ENCODE peak calls at places on chromosomes 5 and 9, in four cellular contexts. T, N, C and O are unnamed samples.

GRCh38 chr9:130714586-130715110 is 21.1 kb downstream of the EXOSC2 start:
- DNase-seq in T (peak), N (no peak), C (no peak), O (peak)

GRCh38 chr5:129698661-129699060 is 49.2 kb upstream of the MINAR2 start:
- DNase-seq in T (no peak), N (no peak), C (no peak), O (no peak)

GRCh38 chr5:11329676-11330075 is 568.6 kb upstream of the DAP start:
- DNase-seq in T (no peak), C (no peak), N (no peak), O (no peak)

GRCh38 chr5:1141827-1142226 is 30.0 kb upstream of the SLC12A7 start:
- DNase-seq in N (no peak), T (no peak), C (no peak), O (no peak)

GRCh38 chr5:126015244-126016054 is 407.8 kb upstream of the GRAMD2B start:
- DNase-seq in T (peak), N (no peak), C (peak), O (peak)

GRCh38 chr9:36499156-36499886 is 73.4 kb upstream of the MELK start:
- DNase-seq in N (peak), C (no peak), T (no peak), O (no peak)

GRCh38 chr9:75830303-75830702 is 60.2 kb upstream of the PCSK5 start:
- DNase-seq in C (no peak), N (no peak), T (no peak), O (no peak)

GRCh38 chr5:53479045-53479655 is 1.3 kb upstream of the FST start:
- DNase-seq in N (peak), C (no peak), T (peak), O (no peak)

GRCh38 chr5:104661256-104661655 is 1098.7 kb upstream of the NUDT12 start:
- DNase-seq in C (no peak), T (no peak), N (no peak), O (no peak)

GRCh38 chr9:89850633-89851325 is 246.0 kb downstream of the GADD45G start:
- DNase-seq in T (peak), N (no peak), C (peak), O (peak)

GRCh38 chr9:127742435-127743088 is 7.5 kb upstream of the TOR2A start:
- DNase-seq in T (peak), N (peak), C (no peak), O (peak)

GRCh38 chr5:90554358-90555006 is 4.1 kb upstream of the ADGRV1 start:
- DNase-seq in C (no peak), T (no peak), N (no peak), O (no peak)

GRCh38 chr5:90558344-90559192 is at the start of gene ADGRV1:
- DNase-seq in T (peak), C (peak), N (peak), O (peak)

GRCh38 chr5:90555666-90556065 is 2.9 kb upstream of the ADGRV1 start:
- DNase-seq in N (no peak), T (no peak), C (no peak), O (no peak)

GRCh38 chr5:90557871-90558270 is 726 bp upstream of the ADGRV1 start:
- DNase-seq in C (peak), T (no peak), N (no peak), O (no peak)

GRCh38 chr5:90557391-90557790 is 1.2 kb upstream of the ADGRV1 start:
- DNase-seq in C (peak), N (peak), T (no peak), O (no peak)
- H3K4me2 ChIP-seq in C (peak), N (peak), T (no peak), O (no peak)

DNA sequence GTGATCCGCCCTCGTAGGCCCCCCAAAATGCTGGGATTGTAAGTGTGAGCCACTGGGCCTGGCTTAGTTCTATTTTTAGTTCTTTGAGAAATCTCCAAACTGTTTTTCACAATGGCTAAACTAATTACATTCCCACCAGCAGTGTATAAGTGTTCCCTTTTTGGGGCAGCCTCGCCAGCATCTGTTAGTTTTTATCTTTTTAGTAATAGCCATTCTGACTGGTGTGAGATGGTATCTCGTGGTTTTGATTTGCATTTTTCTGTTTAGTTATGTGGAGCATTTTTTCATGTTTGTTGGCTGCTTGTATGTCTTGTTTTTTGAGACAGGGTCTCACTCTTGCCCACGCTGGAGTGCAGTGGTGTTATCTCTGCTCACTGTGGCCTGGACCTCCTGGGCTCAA is 28.2 kb downstream of the CNOT6 start:
- DNase-seq in T (no peak), C (no peak), N (no peak), O (peak)
- H3K4me2 ChIP-seq in T (no peak), C (no peak), N (peak), O (no peak)

DNA sequence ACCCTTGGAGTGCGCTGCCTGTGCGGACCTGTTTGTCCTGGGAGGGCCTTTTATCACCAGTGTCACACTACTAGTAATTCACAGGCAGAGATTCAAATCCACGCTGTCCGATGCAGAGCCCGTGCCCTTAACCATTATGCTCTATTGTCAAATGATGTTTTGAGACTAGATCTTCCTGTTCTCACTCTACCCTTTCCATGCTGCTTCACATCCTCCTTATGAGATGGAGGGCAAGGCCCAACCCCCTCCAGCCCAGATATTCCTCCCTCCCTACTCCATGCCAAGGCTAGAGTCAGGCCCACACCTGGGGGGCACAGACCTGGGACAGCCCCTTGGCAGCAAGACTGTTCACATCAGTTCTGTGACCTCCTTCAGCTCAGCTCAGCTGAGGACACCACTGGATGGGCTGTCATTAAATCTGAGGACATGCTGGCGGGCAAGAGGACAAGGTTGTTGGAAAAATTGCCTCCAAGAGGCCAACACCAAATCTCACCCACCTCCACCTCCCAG is 112.9 kb upstream of the SPOCK1 start:
- DNase-seq in T (no peak), N (no peak), C (no peak), O (no peak)
- H3K4me2 ChIP-seq in T (no peak), N (no peak), C (no peak), O (no peak)

GRCh38 chr9:124206391-124206790 is 51.4 kb upstream of the NEK6 start:
- DNase-seq in T (no peak), N (no peak), C (no peak), O (no peak)
- H3K4me2 ChIP-seq in T (no peak), N (no peak), C (no peak), O (no peak)